ENCODE peak calls at places on chromosomes 5 and 9, in five cellular contexts. Q is GM23248, C is body of pancreas, G is fibroblast of pulmonary artery, W is SK-N-SH. H is an unnamed sample.

GRCh38 chr9:36407122-36407723 is 7.2 kb upstream of the RNF38 start:
- DNase-seq in Q (peak), C (peak), G (peak), W (peak), H (peak)

GRCh38 chr5:543351-543750 is 19.1 kb upstream of the SLC9A3 start:
- DNase-seq in Q (no peak), C (peak), G (no peak), W (no peak), H (no peak)

GRCh38 chr9:842918-843468 is 1.5 kb downstream of the DMRT1 start:
- DNase-seq in Q (no peak), C (no peak), G (no peak), W (no peak), H (no peak)

GRCh38 chr5:59178482-59178881 is 595.6 kb downstream of the RAB3C start:
- DNase-seq in Q (no peak), C (no peak), G (no peak), W (no peak), H (no peak)

GRCh38 chr5:90747693-90748092 is 189.1 kb downstream of the ADGRV1 start:
- DNase-seq in Q (no peak), C (no peak), G (no peak), W (no peak), H (no peak)

GRCh38 chr5:71905804-71906711 is 187.0 kb downstream of the CARTPT start:
- DNase-seq in Q (no peak), C (peak), G (no peak), W (peak), H (no peak)

GRCh38 chr5:31827862-31828261 is 188.9 kb downstream of the PDZD2 start:
- DNase-seq in Q (no peak), C (no peak), G (no peak), W (no peak), H (no peak)

GRCh38 chr9:76576344-76576743 is 117.4 kb downstream of the GCNT1 start:
- DNase-seq in Q (peak), C (no peak), G (peak), W (no peak), H (peak)

GRCh38 chr9:100488171-100488570 is 15.2 kb downstream of the TMEFF1 start:
- DNase-seq in Q (no peak), C (no peak), G (no peak), W (no peak), H (no peak)

GRCh38 chr9:121259498-121259897 is 8.5 kb upstream of the GSN start:
- DNase-seq in Q (no peak), C (no peak), G (no peak), W (no peak), H (no peak)

GRCh38 chr9:79477241-79477830 is 94.4 kb upstream of the TLE4 start:
- DNase-seq in Q (no peak), C (no peak), G (no peak), W (no peak), H (no peak)

GRCh38 chr5:134103998-134104612 is 10.4 kb upstream of the TCF7 start:
- DNase-seq in Q (no peak), C (no peak), G (no peak), W (no peak), H (no peak)

GRCh38 chr5:93257616-93258015 is 323.4 kb downstream of the NR2F1-AS1 start:
- DNase-seq in Q (peak), C (no peak), G (no peak), W (no peak), H (peak)

GRCh38 chr5:34659168-34659567 is 3.0 kb downstream of the RAI14 start:
- DNase-seq in Q (no peak), C (no peak), G (no peak), W (no peak), H (no peak)

DNA sequence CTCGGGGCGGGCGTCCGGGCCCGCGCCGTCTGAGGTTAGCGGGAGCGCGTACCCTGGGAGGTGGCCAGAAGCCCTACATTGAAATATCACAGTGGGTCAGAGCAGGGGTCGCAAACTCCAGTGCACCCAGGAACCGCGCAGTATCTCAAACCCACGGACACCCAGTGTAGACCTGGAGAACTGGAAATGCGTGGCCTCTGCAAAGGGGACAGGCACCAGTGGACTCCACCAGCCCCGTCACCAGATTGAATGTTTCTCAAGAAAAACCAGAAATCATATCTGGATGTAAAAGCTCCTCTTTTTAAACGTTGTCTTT is 117.6 kb upstream of the SMIM23 start:
- DNase-seq in Q (no peak), C (no peak), G (no peak), W (no peak), H (no peak)
- H3K4me3 ChIP-seq in Q (peak), C (no peak), G (no peak), W (no peak), H (peak)

GRCh38 chr5:66960373-66961137 is 236.0 kb downstream of the CD180 start:
- DNase-seq in Q (peak), C (peak), G (peak), W (no peak), H (peak)
- H3K4me3 ChIP-seq in Q (peak), C (no peak), G (peak), W (no peak), H (no peak)

GRCh38 chr9:81585191-81585763 is 104.1 kb downstream of the TLE1 start:
- DNase-seq in Q (peak), C (no peak), G (no peak), W (no peak), H (no peak)
- H3K4me3 ChIP-seq in Q (no peak), C (no peak), G (no peak), W (no peak), H (no peak)

GRCh38 chr9:130660326-130660682 is 4.1 kb upstream of the PRDM12 start:
- DNase-seq in Q (no peak), C (no peak), G (no peak), W (no peak), H (no peak)
- H3K4me3 ChIP-seq in Q (no peak), C (peak), G (no peak), W (no peak), H (no peak)

GRCh38 chr5:180040287-180041214 is 31.0 kb downstream of the RNF130 start:
- DNase-seq in Q (no peak), C (peak), G (no peak), W (no peak), H (no peak)
- H3K4me3 ChIP-seq in Q (no peak), C (no peak), G (no peak), W (no peak), H (no peak)

GRCh38 chr9:128098017-128098935 is 29.3 kb downstream of the PTGES2 start:
- DNase-seq in Q (peak), C (peak), G (peak), W (peak), H (peak)
- H3K4me3 ChIP-seq in Q (peak), C (peak), G (peak), W (no peak), H (peak)

GRCh38 chr9:129038109-129038852 is 1.9 kb downstream of the MIGA2 start:
- DNase-seq in Q (no peak), C (peak), G (peak), W (no peak), H (no peak)
- H3K4me3 ChIP-seq in Q (peak), C (no peak), G (peak), W (no peak), H (peak)

DNA sequence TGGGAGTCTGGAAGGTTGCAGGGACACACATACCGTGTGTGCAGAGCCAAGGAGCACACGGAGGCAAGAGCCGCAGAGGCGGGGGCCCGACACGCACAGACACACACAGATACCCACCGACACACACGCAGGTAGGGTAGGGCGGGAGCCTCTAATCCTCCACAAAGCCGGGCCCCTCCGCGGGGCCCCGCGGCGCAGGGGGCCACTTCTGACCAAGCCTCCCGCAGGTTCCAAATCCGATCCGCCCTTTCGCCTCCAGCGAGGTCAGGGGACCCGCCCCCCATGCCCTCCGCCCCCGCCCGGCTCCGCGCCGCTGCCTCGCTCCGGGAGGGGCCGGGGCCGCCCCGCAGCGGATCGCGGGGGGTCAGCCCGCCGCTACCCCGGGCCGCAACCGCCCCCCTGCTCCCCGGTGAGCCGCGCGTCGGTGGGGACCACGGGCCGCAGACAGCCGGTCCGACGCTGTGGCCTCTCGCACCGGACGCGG is 1.4 kb upstream of the LMX1B start:
- DNase-seq in Q (no peak), C (no peak), G (no peak), W (peak), H (no peak)
- H3K4me3 ChIP-seq in Q (no peak), C (no peak), G (no peak), W (no peak), H (no peak)

DNA sequence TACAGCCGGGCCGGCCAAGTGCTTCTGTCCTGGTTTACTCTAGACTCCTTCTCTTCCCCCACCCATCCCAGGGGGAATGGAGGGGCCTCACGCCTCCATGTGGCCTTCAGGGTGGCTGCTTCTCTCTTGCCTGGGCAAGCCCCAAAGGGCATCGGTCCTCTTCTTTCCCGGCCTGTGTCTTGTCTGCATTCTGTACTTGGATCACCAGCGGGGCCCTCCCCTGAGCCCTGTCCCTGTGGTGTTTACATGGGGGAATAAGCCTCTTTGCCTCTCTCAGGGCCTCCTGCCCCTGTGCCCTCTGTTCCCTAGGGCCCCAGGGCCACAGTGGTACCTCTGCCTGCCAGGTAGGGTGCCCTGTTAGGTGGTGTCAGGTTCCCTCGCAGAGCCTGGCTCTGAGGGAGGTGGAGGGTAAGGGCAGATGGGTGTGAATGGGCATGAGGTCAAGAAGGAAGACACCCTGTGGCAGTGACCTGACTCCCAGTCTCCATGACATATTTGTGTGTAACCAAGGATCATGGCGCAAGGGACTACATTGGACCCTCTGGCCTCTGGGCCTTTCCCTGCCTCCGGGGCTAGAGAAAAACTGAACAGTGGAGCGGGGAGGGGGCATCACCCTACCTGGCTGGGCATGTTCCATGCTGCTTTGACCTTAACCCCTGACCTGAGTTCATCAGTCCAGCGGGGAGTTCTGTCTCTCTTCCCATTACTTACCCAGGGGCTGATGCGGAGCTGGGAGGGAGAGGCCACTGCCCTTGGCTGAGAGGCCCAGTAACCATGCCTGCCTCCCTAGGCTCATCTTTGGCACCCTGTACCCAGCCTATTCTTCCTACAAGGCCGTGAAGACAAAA is 1.6 kb downstream of the REEP2 start:
- DNase-seq in Q (no peak), C (no peak), G (no peak), W (peak), H (no peak)
- H3K4me3 ChIP-seq in Q (no peak), C (no peak), G (no peak), W (peak), H (no peak)